ENCODE peak calls at places on chromosomes 1 and 21, in four cellular contexts. Q, S, H and Y are unnamed samples.

GRCh38 chr1:18144921-18145699 is 37.5 kb downstream of the IGSF21 start:
- DNase-seq in H (no peak), Q (no peak), S (no peak), Y (no peak)

GRCh38 chr1:182338806-182339370 is 52.7 kb downstream of the GLUL start:
- DNase-seq in S (no peak), H (no peak), Q (no peak), Y (no peak)

GRCh38 chr1:48841945-48842344 is 65.3 kb upstream of the BEND5 start:
- DNase-seq in S (no peak), H (no peak), Q (no peak), Y (no peak)

GRCh38 chr1:46719689-46720088 is 775 bp upstream of the EFCAB14 start:
- DNase-seq in H (peak), Q (no peak), S (no peak), Y (peak)

GRCh38 chr1:225541383-225541782 is 111.5 kb downstream of the ENAH start:
- DNase-seq in H (no peak), Q (no peak), S (no peak), Y (no peak)

GRCh38 chr1:84956097-84956496 is 40.8 kb downstream of the MCOLN2 start:
- DNase-seq in H (no peak), S (no peak), Q (no peak), Y (no peak)

GRCh38 chr1:200075938-200076546 is 48.5 kb downstream of the NR5A2 start:
- DNase-seq in S (peak), Q (no peak), H (peak), Y (no peak)

GRCh38 chr1:112307930-112308329 is 88.1 kb upstream of the CTTNBP2NL start:
- DNase-seq in H (no peak), Q (no peak), S (no peak), Y (no peak)

GRCh38 chr1:247517795-247518612 is 18.2 kb downstream of the OR2C3 start:
- DNase-seq in H (no peak), S (no peak), Q (no peak), Y (no peak)

GRCh38 chr1:158124034-158124433 is 56.7 kb upstream of the CD1D start:
- DNase-seq in H (peak), S (no peak), Q (no peak), Y (no peak)

GRCh38 chr1:59404725-59405124 is 107.8 kb downstream of the FGGY start:
- DNase-seq in Q (no peak), H (no peak), S (no peak), Y (no peak)

GRCh38 chr1:54768093-54768492 is 3.8 kb upstream of the PARS2 start:
- DNase-seq in H (peak), S (no peak), Q (no peak), Y (no peak)

GRCh38 chr1:225467193-225468020 is 39.6 kb upstream of the LBR start:
- DNase-seq in Q (peak), S (no peak), H (no peak), Y (no peak)

GRCh38 chr1:42259739-42260064 is 75.3 kb downstream of the FOXJ3 start:
- DNase-seq in Q (no peak), S (no peak), H (peak), Y (no peak)

GRCh38 chr1:223700942-223701637 is 11.2 kb upstream of the CAPN2 start:
- DNase-seq in S (no peak), H (peak), Q (no peak), Y (no peak)

GRCh38 chr1:53145942-53146708 is 3.7 kb upstream of the SLC1A7 start:
- DNase-seq in Q (no peak), H (peak), S (no peak), Y (no peak)

GRCh38 chr1:11592752-11593151 is 61.5 kb downstream of the FBXO2 start:
- DNase-seq in H (no peak), S (no peak), Q (no peak), Y (no peak)

GRCh38 chr1:47986741-47987140 is 10.4 kb downstream of the TRABD2B start:
- DNase-seq in S (no peak), Q (no peak), H (no peak), Y (no peak)

GRCh38 chr21:38766987-38767722 is 38.6 kb upstream of the ETS2 start:
- DNase-seq in Q (peak), S (peak), H (no peak), Y (no peak)

GRCh38 chr1:108503062-108503740 is 53.1 kb downstream of the NBPF6 start:
- DNase-seq in S (no peak), H (peak), Q (no peak), Y (no peak)

GRCh38 chr1:15941899-15942660 is 33.8 kb downstream of the ZBTB17 start:
- DNase-seq in Q (no peak), S (no peak), H (no peak), Y (no peak)

GRCh38 chr1:54845772-54846171 is 41.2 kb downstream of the DHCR24 start:
- DNase-seq in S (no peak), Q (no peak), H (no peak), Y (no peak)